ENCODE peak calls at places on chromosome X, in eight cellular contexts. G is NCI-H2081 treated with DMSO at 0.1 percent for 48 hours, O is iPS-NIHi11, U is heart right ventricle, N is activated B cell treated with CpG ODN at 0.5 μM for 24 hours, T is epithelial cell of proximal tubule, J is A549, D is MM.1S. H is an unnamed sample.

GRCh38 chrX:1397001-1397400 is 5.1 kb upstream of the SLC25A6 start:
- DNase-seq in G (no peak), O (no peak), U (peak; percentile 2), N (no peak), T (no peak), J (no peak), D (no peak), H (no peak)

GRCh38 chrX:129798888-129799287 is 19.1 kb downstream of the SASH3 start:
- DNase-seq in G (no peak), O (no peak), U (no peak), N (no peak), T (no peak), J (no peak), D (no peak), H (no peak)

GRCh38 chrX:75327607-75328006 is 53.7 kb downstream of the UPRT start:
- DNase-seq in G (no peak), O (no peak), U (no peak), N (no peak), T (no peak), J (no peak), D (no peak), H (no peak)

GRCh38 chrX:131068945-131069719 is 11.0 kb downstream of the ARHGAP36 start:
- DNase-seq in G (no peak), O (peak; percentile 61), U (no peak), N (no peak), T (no peak), J (peak; percentile 72), D (no peak), H (no peak)

GRCh38 chrX:135345328-135345645 is 36.0 kb downstream of the ETDC start:
- DNase-seq in G (peak; percentile 7), O (peak; percentile 3), U (peak; percentile 48), N (no peak), T (no peak), J (peak; percentile 5), D (no peak), H (no peak)

GRCh38 chrX:107374116-107374515 is 75.3 kb upstream of the FRMPD3 start:
- DNase-seq in G (no peak), O (no peak), U (no peak), N (no peak), T (no peak), J (no peak), D (no peak), H (no peak)

GRCh38 chrX:108261541-108262218 is 170.1 kb downstream of the ATG4A start:
- DNase-seq in G (no peak), O (no peak), U (no peak), N (no peak), T (no peak), J (no peak), D (no peak), H (no peak)

GRCh38 chrX:118928126-118928525 is 46.3 kb upstream of the LONRF3 start:
- DNase-seq in G (no peak), O (no peak), U (no peak), N (no peak), T (no peak), J (no peak), D (no peak), H (no peak)

GRCh38 chrX:72676465-72676864 is 37.6 kb downstream of the PHKA1 start:
- DNase-seq in G (no peak), O (no peak), U (no peak), N (no peak), T (peak; percentile 7), J (peak; percentile 18), D (no peak), H (no peak)

GRCh38 chrX:148495156-148495555 is 5.3 kb upstream of the AFF2 start:
- DNase-seq in G (no peak), O (no peak), U (no peak), N (no peak), T (no peak), J (no peak), D (no peak), H (no peak)

GRCh38 chrX:67004451-67004850 is 365.6 kb upstream of the EDA2R start:
- DNase-seq in G (no peak), O (no peak), U (no peak), N (no peak), T (no peak), J (no peak), D (no peak), H (no peak)

GRCh38 chrX:108072746-108073145 is 18.6 kb downstream of the PSMD10 start:
- DNase-seq in G (no peak), O (no peak), U (no peak), N (no peak), T (no peak), J (no peak), D (no peak), H (no peak)

GRCh38 chrX:51568586-51568985 is 50.1 kb downstream of the CENPVL3 start:
- DNase-seq in G (no peak), O (no peak), U (no peak), N (no peak), T (no peak), J (no peak), D (no peak), H (no peak)

GRCh38 chrX:24260827-24261550 is 52.9 kb downstream of the SUPT20HL2 start:
- DNase-seq in G (no peak), O (no peak), U (no peak), N (no peak), T (no peak), J (no peak), D (no peak), H (no peak)

H was measured in stimulated activated CD8-positive, alpha-beta memory T cell treated with anti-CD3 and anti-CD28 coated beads, Interleukin-4, amount 100 ng/mL, for 4 hours.